ENCODE peak calls at places on chromosomes 13 and 19, in six cellular contexts. B, L, T, Q, E and C are unnamed samples.

GRCh38 chr19:46378268-46378667 is 31.4 kb downstream of the PPP5C start:
- DNase-seq in B (no peak), E (no peak), T (no peak), Q (no peak), L (no peak), C (no peak)

GRCh38 chr13:79724348-79725103 is 243.6 kb downstream of the NDFIP2 start:
- DNase-seq in B (no peak), Q (peak; percentile 79), E (no peak), L (no peak), T (peak; percentile 32), C (no peak)

GRCh38 chr19:6425732-6426686 is 1.4 kb upstream of the KHSRP start:
- DNase-seq in T (peak; percentile 30), L (no peak), E (peak; percentile 40), B (no peak), Q (no peak), C (no peak)

GRCh38 chr13:98416408-98416807 is 160.5 kb downstream of the STK24 start:
- DNase-seq in L (no peak), Q (no peak), E (no peak), T (peak; percentile 76), B (no peak), C (peak; percentile 93)

GRCh38 chr13:112928958-112929777 is 39.8 kb upstream of the MCF2L start:
- DNase-seq in B (no peak), Q (no peak), T (peak; percentile 66), E (no peak), L (no peak), C (no peak)

GRCh38 chr13:49996951-49997895 is at the start of gene TRIM13:
- DNase-seq in T (peak; percentile 92), E (peak; percentile 93), Q (peak; percentile 87), L (peak; percentile 91), B (peak; percentile 93), C (peak; percentile 91)

GRCh38 chr19:34365463-34366401 is 736 bp downstream of the GPI start:
- DNase-seq in Q (peak; percentile 60), B (no peak), E (peak; percentile 49), T (peak; percentile 56), L (no peak), C (peak; percentile 66)

GRCh38 chr13:112510002-112510780 is 77.8 kb downstream of the TUBGCP3 start:
- DNase-seq in B (no peak), E (no peak), T (no peak), L (no peak), Q (peak; percentile 72), C (no peak)

GRCh38 chr13:102608944-102609343 is 12.2 kb downstream of the TPP2 start:
- DNase-seq in B (no peak), L (no peak), E (no peak), T (no peak), Q (no peak), C (no peak)

GRCh38 chr19:1274852-1275259 is 474 bp upstream of the FAM174C start:
- DNase-seq in T (no peak), E (no peak), B (no peak), Q (no peak), L (no peak), C (no peak)

GRCh38 chr19:4976412-4977298 is 7.7 kb downstream of the KDM4B start:
- DNase-seq in T (peak; percentile 66), B (peak; percentile 91), E (peak; percentile 82), L (peak; percentile 85), Q (peak; percentile 79), C (peak; percentile 53)

GRCh38 chr13:104750377-104750776 is 1684.2 kb upstream of the SLC10A2 start:
- DNase-seq in B (no peak), T (no peak), E (no peak), Q (no peak), L (no peak), C (no peak)

GRCh38 chr19:28482221-28482620 is 730.7 kb downstream of the UQCRFS1 start:
- DNase-seq in L (no peak), T (no peak), E (no peak), Q (peak; percentile 16), B (no peak), C (no peak)

GRCh38 chr19:9936151-9937000 is at the start of gene OLFM2:
- DNase-seq in Q (no peak), B (no peak), E (peak; percentile 52), T (no peak), L (no peak), C (no peak)

GRCh38 chr13:71638728-71639127 is 228.3 kb downstream of the DACH1 start:
- DNase-seq in L (no peak), B (no peak), E (no peak), T (no peak), Q (no peak), C (no peak)
- TF ChIP-seq EP300 in L (no peak), B (no peak), E (no peak), T (no peak), Q (no peak), C (no peak)

DNA sequence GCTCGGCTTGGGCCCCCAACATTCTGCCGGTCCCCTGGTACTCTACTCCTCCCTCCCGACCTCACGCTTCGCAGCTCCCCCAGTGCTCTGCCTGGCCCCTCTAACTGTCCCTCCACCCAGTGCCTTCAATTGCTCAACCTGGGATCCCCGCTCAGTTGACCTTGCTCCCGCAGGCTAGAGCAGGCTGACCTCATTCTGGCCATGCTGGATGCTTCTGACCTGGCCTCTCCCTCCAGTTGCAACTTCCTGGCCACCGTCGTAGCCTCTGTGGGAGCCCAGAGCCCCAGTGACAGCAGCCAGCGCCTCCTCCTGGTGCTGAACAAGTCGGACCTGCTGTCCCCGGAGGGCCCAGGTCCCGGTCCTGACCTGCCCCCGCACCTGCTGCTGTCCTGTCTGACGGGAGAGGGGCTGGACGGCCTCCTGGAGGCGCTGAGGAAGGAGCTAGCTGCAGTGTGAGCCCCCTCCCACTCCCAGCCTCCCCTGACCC is 3.6 kb downstream of the GTPBP3 start:
- DNase-seq in E (no peak), L (no peak), Q (no peak), T (no peak), B (no peak), C (no peak)
- H3K4me3 ChIP-seq in E (no peak overlapping the region), L (no peak overlapping the region), Q (no peak overlapping the region), T (no peak overlapping the region), B (no peak overlapping the region), C (no peak overlapping the region)

GRCh38 chr13:41310963-41311606 is at the start of gene NAA16:
- DNase-seq in T (peak; percentile 89), Q (peak; percentile 85), E (peak; percentile 95), B (peak; percentile 91), L (peak; percentile 81), C (peak; percentile 88)
- TF ChIP-seq EP300 in T (no peak), Q (no peak), E (no peak), B (no peak), L (peak; percentile 68), C (no peak)

GRCh38 chr13:94701313-94702180 is 10.8 kb downstream of the SOX21 start:
- DNase-seq in T (no peak), Q (no peak), E (no peak), L (no peak), B (no peak), C (no peak)
- H3K4me3 ChIP-seq in T (no peak overlapping the region), Q (no peak overlapping the region), E (no peak overlapping the region), L (no peak overlapping the region), B (no peak overlapping the region), C (no peak overlapping the region)

GRCh38 chr19:12884926-12885748 is 1.9 kb downstream of the KLF1 start:
- DNase-seq in T (peak; percentile 96), E (no peak), Q (peak; percentile 74), L (no peak), B (no peak), C (peak; percentile 95)
- TF ChIP-seq EP300 in T (no peak), E (no peak), Q (no peak), L (no peak), B (no peak), C (no peak)

DNA sequence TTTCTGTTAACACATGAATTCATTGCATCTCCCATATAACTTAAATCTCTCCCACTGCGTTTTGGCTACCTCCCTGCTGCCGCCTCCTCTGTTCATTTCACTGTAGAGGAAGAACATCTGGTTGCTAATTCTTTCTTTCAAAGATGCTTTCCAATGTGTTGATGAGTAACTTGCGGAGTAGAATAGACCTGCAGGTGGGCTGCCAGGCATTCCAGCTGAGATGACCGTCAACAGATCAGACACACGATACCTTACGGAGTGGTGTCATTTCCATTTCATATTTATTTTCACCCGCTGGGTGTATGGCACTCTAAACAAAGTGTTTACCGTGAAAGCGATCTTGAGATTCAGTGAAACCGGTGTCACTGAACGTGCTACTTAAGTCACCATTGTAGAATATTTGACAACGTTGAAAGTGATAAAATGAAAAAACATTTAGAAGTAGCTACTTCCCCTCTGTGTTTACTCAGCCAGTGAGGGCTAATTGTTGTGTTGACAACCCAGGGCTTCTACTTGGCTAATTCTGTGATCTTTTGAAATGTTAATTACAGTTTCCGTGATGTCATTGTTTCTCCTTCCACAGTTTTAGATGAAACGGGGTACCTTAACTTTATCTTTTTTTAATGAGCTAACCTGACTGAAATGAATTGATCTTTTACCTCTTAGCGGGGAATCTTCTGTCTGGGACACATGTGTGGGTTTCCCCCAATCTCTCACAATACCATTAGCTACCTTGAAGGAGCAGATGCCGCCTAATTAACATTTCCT is 228.5 kb upstream of the ARGLU1 start:
- DNase-seq in B (no peak), L (no peak), E (no peak), Q (no peak), T (no peak), C (no peak)
- H3K4me3 ChIP-seq in B (peak overlapping the region; percentile 35), L (no peak overlapping the region), E (no peak overlapping the region), Q (no peak overlapping the region), T (no peak overlapping the region), C (peak overlapping the region; percentile 28)

DNA sequence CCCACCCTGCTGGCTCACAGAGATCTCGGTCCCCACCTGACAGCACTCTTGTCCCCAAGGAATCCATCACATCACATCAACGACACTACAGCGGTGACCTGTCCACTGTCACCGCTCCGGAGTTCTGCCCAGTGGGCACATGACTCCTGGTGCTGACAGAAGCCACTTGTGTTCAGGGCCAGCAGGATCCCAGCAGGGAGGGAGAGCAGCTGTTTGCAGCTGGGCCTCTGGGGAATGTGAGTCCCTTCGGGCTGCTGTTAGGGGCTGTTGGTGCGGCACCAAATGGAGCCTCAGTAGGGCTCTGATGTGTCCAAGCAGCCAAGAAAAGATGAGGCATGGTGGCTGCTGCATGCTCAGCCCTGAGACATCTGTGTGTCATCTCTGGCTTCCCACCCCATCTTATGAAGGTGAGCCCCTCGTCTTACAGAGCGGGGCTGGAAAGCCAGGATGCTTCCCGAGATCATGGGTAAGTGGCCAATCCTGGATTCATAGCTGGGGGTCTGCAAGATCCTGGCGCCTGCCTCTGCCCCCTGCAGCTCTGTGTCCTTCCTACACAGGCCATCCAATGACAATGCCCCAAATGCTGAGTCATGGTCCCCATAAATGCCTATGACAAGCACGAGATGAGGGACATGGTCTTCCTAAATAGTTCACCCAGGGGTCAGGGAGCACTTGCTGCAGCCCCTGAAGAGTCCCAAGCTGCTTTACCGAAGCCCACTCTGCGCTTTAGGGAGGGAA is 56.0 kb downstream of the F2RL3 start:
- DNase-seq in B (peak; percentile 44), Q (no peak), E (no peak), T (no peak), L (no peak), C (peak; percentile 20)
- TF ChIP-seq EP300 in B (no peak), Q (no peak), E (no peak), T (no peak), L (no peak), C (no peak)

DNA sequence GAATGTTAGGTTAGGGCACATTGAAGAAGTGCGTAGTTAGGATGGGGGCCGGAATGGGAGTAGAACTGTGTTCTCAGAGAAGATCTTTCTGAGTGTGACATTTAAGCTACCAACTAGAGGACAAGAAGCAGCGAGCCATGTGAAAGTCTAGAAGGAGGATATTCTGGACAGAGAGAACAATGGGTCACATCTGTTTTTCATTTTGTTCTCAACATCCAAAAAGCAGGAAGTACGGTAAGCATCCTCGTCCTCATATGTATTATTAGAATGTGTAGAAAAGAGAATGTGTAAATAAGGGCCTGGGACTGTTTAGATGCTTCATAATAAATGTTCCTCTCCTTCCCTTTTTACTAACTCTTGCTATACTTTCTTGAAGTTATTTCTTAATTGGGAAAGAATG is 44.5 kb upstream of the PARP4 start:
- DNase-seq in Q (no peak), L (no peak), T (no peak), B (no peak), E (no peak), C (no peak)
- H3K4me3 ChIP-seq in Q (no peak overlapping the region), L (no peak overlapping the region), T (no peak overlapping the region), B (no peak overlapping the region), E (no peak overlapping the region), C (no peak overlapping the region)